ENCODE peak calls at places on chromosomes 5 and 9, in five cellular contexts. I is epithelial cell of esophagus, Z is AG10803, N is OCI-LY7, O is GM23338. R is an unnamed sample.

GRCh38 chr9:2570615-2571479 is 50.7 kb upstream of the VLDLR start:
- DNase-seq in I (peak; percentile 70), N (no peak), Z (peak; percentile 48), O (no peak), R (peak; percentile 48)

GRCh38 chr5:95735436-95735835 is 4.3 kb downstream of the RHOBTB3 start:
- DNase-seq in O (no peak), N (no peak), Z (no peak), I (no peak), R (no peak)

GRCh38 chr9:74293479-74293878 is 203.7 kb upstream of the RORB start:
- DNase-seq in I (no peak), N (no peak), O (peak; percentile 94), Z (no peak), R (no peak)

GRCh38 chr5:139394123-139394653 is 716 bp downstream of the PROB1 start:
- DNase-seq in I (no peak), O (peak; percentile 84), Z (no peak), N (peak; percentile 73), R (no peak)

GRCh38 chr5:54309751-54310432 is 481 bp downstream of the ARL15 start:
- DNase-seq in I (peak; percentile 53), N (peak; percentile 31), Z (no peak), O (peak; percentile 59), R (no peak)

GRCh38 chr9:27572918-27573698 is at the start of gene C9orf72:
- DNase-seq in O (peak; percentile 72), Z (peak; percentile 44), N (peak; percentile 80), I (peak; percentile 75), R (no peak)

GRCh38 chr5:131786900-131787692 is 9.7 kb downstream of the FNIP1 start:
- DNase-seq in O (no peak), I (no peak), Z (no peak), N (no peak), R (no peak)

GRCh38 chr5:13107553-13107952 is 836.9 kb downstream of the DNAH5 start:
- DNase-seq in N (no peak), I (peak; percentile 54), O (no peak), Z (no peak), R (no peak)

GRCh38 chr9:74824654-74825053 is 63.1 kb downstream of the TRPM6 start:
- DNase-seq in Z (peak; percentile 40), N (no peak), O (no peak), I (peak; percentile 69), R (no peak)

GRCh38 chr9:119852399-119852798 is 483.2 kb upstream of the BRINP1 start:
- DNase-seq in I (no peak), Z (no peak), O (no peak), N (no peak), R (no peak)

GRCh38 chr9:85527331-85528015 is 214.3 kb downstream of the AGTPBP1 start:
- DNase-seq in Z (no peak), O (no peak), I (no peak), N (no peak), R (no peak)

GRCh38 chr5:154197801-154198461 is 7.4 kb downstream of the GALNT10 start:
- DNase-seq in O (no peak), I (peak; percentile 87), Z (peak; percentile 60), N (no peak), R (peak; percentile 86)
- H3K4me3 ChIP-seq in O (no peak overlapping the region), I (no peak overlapping the region), Z (no peak overlapping the region), N (no peak overlapping the region), R (no peak overlapping the region)

GRCh38 chr9:116002181-116002580 is 151.4 kb upstream of the PAPPA start:
- DNase-seq in O (no peak), Z (peak; percentile 27), N (no peak), I (no peak), R (no peak)

GRCh38 chr9:116002624-116003023 is 151.0 kb upstream of the PAPPA start:
- DNase-seq in N (no peak), O (no peak), I (peak; percentile 88), Z (peak; percentile 62), R (no peak)

GRCh38 chr9:115999498-115999897 is 154.1 kb upstream of the PAPPA start:
- DNase-seq in N (no peak), O (no peak), I (peak; percentile 63), Z (peak; percentile 53), R (no peak)

GRCh38 chr9:115998661-115999060 is 154.9 kb upstream of the PAPPA start:
- DNase-seq in N (no peak), I (no peak), O (no peak), Z (peak; percentile 87), R (no peak)

GRCh38 chr9:116000748-116001329 is 152.8 kb upstream of the PAPPA start:
- DNase-seq in I (peak; percentile 31), N (peak; percentile 12), O (peak; percentile 73), Z (no peak), R (no peak)
- TF ChIP-seq CTCF in I (peak; percentile 60), N (peak; percentile 81), O (peak; percentile 75), Z (peak; percentile 15), R (peak; percentile 45)

GRCh38 chr5:159133041-159133741 is 33.5 kb upstream of the EBF1 start:
- DNase-seq in Z (peak; percentile 91), O (peak; percentile 56), I (peak; percentile 66), N (peak; percentile 70), R (peak; percentile 64)
- H3K4me3 ChIP-seq in Z (no peak overlapping the region), O (no peak overlapping the region), I (no peak overlapping the region), N (no peak overlapping the region), R (no peak overlapping the region)

DNA sequence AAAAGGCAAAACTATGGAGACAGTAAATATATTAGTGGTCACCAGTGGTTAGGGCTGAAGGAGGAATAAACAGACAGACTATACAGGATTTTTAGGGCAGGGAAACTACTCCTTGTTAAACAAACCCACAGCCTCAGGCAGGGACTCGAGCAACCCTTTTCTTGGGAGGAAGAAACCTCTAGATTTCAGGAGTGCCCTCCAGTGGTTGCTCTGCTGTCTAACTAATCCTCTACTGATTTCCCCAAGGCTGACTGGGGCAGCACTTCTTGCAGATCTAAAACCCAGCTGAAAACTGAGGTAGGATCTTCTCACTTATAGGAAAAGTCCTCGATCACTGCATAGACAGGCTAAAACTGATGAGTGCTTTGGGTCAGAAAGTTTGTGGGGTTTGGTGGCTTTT is 176.8 kb downstream of the ISOC1 start:
- DNase-seq in I (peak; percentile 52), O (peak; percentile 82), Z (no peak), N (peak; percentile 0), R (no peak)
- TF ChIP-seq CTCF in I (peak; percentile 49), O (peak; percentile 71), Z (no peak), N (peak; percentile 36), R (no peak)

DNA sequence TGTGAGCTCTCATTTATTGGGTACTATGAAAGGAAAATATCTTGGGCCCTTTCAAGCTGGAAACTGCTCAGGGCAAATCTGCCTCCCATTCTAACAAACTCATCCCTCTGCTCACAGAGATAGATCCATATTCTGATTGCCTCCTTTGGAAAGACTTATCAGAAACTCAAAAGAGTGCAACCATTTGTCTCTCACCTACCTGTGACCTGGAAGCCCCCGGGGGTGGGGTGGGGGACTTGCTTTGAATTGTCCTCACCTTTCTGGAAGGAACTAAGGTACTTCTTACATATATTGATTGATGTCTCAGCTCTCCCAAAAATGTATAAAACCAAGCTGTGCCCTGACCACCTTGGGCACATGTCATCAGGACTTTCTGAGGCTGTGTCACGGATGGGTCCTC is 125.3 kb downstream of the ATP10B start:
- DNase-seq in Z (no peak), I (no peak), N (no peak), O (no peak), R (no peak)
- H3K4me3 ChIP-seq in Z (no peak overlapping the region), I (no peak overlapping the region), N (no peak overlapping the region), O (no peak overlapping the region), R (no peak overlapping the region)

GRCh38 chr5:9284781-9285307 is 261.0 kb downstream of the SEMA5A start:
- DNase-seq in Z (peak; percentile 90), N (no peak), O (no peak), I (no peak), R (no peak)

GRCh38 chr5:9282211-9282610 is 263.7 kb downstream of the SEMA5A start:
- DNase-seq in I (no peak), O (no peak), N (no peak), Z (peak; percentile 59), R (no peak)

GRCh38 chr5:9284272-9284671 is 261.6 kb downstream of the SEMA5A start:
- DNase-seq in Z (peak; percentile 16), N (no peak), O (no peak), I (no peak), R (no peak)

GRCh38 chr5:9283021-9283420 is 262.9 kb downstream of the SEMA5A start:
- DNase-seq in Z (peak; percentile 66), N (no peak), O (no peak), I (peak; percentile 75), R (no peak)

DNA sequence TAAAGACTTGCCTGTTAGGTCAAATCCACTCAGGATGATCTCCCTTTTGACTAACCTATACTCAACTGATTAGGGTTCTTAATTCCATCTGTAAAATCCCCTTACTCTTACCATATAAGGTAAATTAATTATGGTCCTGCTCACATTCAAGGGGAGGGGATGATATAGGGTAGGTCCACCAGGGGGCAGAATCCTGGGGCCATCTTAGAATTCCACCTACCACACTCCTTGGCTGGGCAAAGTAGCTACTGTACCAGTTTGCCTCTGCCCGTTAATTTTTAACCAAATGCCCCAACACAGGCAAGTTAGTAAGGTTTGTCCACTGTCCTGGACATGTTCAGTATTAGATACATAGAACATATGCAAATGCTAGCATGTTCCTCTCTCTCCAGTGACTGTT is 262.4 kb downstream of the SEMA5A start:
- DNase-seq in N (no peak), O (peak; percentile 24), Z (no peak), I (no peak), R (no peak)
- TF ChIP-seq CTCF in N (peak; percentile 16), O (peak; percentile 50), Z (no peak), I (no peak), R (no peak)

GRCh38 chr9:132547436-132547835 is 35.0 kb upstream of the BARHL1 start:
- DNase-seq in Z (no peak), I (no peak), N (no peak), O (no peak), R (no peak)

GRCh38 chr9:132545578-132545977 is 36.8 kb upstream of the BARHL1 start:
- DNase-seq in O (no peak), Z (no peak), I (no peak), N (no peak), R (no peak)

GRCh38 chr9:132547976-132548730 is 34.3 kb upstream of the BARHL1 start:
- DNase-seq in Z (no peak), N (peak; percentile 84), I (no peak), O (no peak), R (no peak)

GRCh38 chr9:132547052-132547431 is 35.4 kb upstream of the BARHL1 start:
- DNase-seq in Z (no peak), N (no peak), I (no peak), O (no peak), R (no peak)

DNA sequence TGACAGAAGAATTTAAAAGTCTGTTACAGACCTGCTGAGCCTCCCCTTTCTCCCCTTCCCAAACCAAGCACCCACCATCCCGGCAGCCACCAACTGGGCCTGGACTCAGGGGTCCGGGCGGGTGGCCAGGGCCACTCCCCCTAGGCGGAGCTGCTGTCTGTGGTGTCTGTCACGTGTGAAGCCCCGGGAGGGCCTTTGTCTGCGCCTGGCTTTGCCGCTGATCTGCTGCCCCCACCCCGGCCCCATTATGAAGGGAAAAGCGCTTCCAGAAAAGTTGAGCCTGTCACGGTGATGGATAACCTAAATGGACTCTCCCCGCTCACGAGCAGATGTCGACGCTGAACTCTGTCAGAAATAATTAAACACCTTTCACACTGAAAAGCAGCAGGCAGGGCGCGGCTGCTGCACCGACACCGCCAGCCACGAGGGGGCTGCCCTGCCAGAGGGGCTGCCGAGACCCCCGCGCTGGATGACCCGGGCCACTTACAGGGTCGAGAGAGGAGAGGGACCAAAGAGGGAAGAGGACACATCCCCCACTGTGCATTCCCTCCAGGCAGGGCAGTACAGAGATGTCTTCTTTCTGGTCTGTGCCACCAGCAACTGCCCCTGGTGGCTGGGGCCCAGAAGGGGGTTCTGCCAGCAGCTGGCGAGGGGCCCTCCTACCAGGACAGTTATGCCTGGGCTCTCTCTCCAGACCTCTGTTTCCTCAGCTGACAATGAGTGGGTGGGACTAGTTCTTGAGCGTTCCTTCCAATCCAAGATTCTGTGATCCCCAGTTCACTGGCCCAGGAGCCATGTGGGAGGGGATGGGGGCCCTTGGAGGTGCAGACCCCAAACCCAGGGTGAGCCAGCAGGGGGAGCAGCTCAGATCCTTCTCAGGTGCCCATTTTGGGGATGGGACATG is 36.0 kb upstream of the BARHL1 start:
- DNase-seq in I (no peak), Z (no peak), O (peak; percentile 82), N (peak; percentile 46), R (peak; percentile 1)
- H3K4me3 ChIP-seq in I (no peak overlapping the region), Z (no peak overlapping the region), O (peak overlapping the region; percentile 56), N (peak overlapping the region; percentile 23), R (peak overlapping the region; percentile 5)